ENCODE peak calls at places on chromosomes 2 and 18, in eight cellular contexts. B is lung, L is H1, C is fibroblast of lung, Z is neuronal stem cell, A is MM.1S, E is SK-N-SH, M is trophoblast cell. S is an unnamed sample. For H3K4me1, the result is how much of the 10 kb centered on the place peaks cover.

GRCh38 chr2:130850788-130851623 is 14.3 kb downstream of the ARHGEF4 start:
- DNase-seq in B (no peak), L (no peak), C (no peak), Z (no peak), A (no peak), E (peak), M (no peak), S (no peak)

GRCh38 chr2:57886196-57886786 is 160.3 kb upstream of the VRK2 start:
- DNase-seq in B (no peak), L (no peak), C (no peak), Z (no peak), A (no peak), E (peak), M (no peak), S (no peak)

GRCh38 chr2:161123531-161124030 is 36.6 kb upstream of the TANK start:
- DNase-seq in B (no peak), L (no peak), C (no peak), Z (no peak), A (no peak), E (no peak), M (peak), S (no peak)

GRCh38 chr18:47903809-47904208 is 26.6 kb downstream of the SMAD2 start:
- DNase-seq in B (no peak), L (no peak), C (no peak), Z (no peak), A (no peak), E (no peak), M (no peak), S (no peak)

GRCh38 chr2:221211653-221212052 is 360.5 kb downstream of the EPHA4 start:
- DNase-seq in B (no peak), L (no peak), C (no peak), Z (no peak), A (no peak), E (no peak), M (no peak), S (no peak)

GRCh38 chr2:119693567-119693966 is 14.6 kb downstream of the TMEM177 start:
- DNase-seq in B (no peak), L (no peak), C (no peak), Z (no peak), A (no peak), E (no peak), M (no peak), S (no peak)

GRCh38 chr18:10726198-10727068 is 200.6 kb downstream of the NAPG start:
- DNase-seq in B (no peak), L (no peak), C (no peak), Z (no peak), A (no peak), E (no peak), M (no peak), S (no peak)

GRCh38 chr2:195304310-195304709 is 352.7 kb upstream of the SLC39A10 start:
- DNase-seq in B (no peak), L (peak), C (peak), Z (no peak), A (no peak), E (no peak), M (peak), S (peak)

GRCh38 chr2:97928591-97928990 is 67.2 kb downstream of the TMEM131 start:
- DNase-seq in B (no peak), L (no peak), C (no peak), Z (no peak), A (no peak), E (no peak), M (no peak), S (no peak)

DNA sequence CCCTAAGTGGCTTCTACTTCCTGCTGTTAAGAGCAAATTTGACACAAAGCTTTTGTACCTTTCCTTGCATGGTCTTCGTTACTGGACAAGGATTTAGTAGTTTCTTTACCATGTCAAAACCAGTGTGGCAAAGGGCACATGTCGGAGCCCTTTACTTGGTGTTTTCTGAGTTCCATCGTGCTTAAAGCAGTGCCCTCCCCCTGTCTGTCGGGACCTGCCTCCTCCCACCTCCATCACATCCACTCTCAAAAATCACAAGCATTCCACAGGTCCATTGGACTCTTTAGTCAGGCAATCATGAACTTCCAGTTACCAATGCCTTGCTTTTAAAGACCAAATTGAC is 763 bp downstream of the CCDC141 start:
- DNase-seq in B (no peak), L (no peak), C (no peak), Z (no peak), A (no peak), E (no peak), M (peak), S (no peak)
- H3K4me1 ChIP-seq in B (under half), L (under half), C (under half), Z (under half), A (under half), E (under half), M (under half), S (under half)

GRCh38 chr2:126042089-126042488 is 613.9 kb upstream of the GYPC start:
- DNase-seq in B (no peak), L (no peak), C (no peak), Z (no peak), A (no peak), E (no peak), M (no peak), S (no peak)

GRCh38 chr2:126038901-126039300 is 617.1 kb upstream of the GYPC start:
- DNase-seq in B (no peak), L (no peak), C (no peak), Z (no peak), A (no peak), E (no peak), M (no peak), S (no peak)

GRCh38 chr2:126041648-126042047 is 614.3 kb upstream of the GYPC start:
- DNase-seq in B (no peak), L (no peak), C (no peak), Z (no peak), A (no peak), E (no peak), M (no peak), S (no peak)
- H3K4me1 ChIP-seq in B (under half), L (under half), C (under half), Z (under half), A (under half), E (under half), M (under half), S (under half)

GRCh38 chr2:56217106-56217505 is 33.3 kb downstream of the CCDC85A start:
- DNase-seq in B (no peak), L (no peak), C (no peak), Z (no peak), A (no peak), E (no peak), M (no peak), S (no peak)
- H3K4me1 ChIP-seq in B (under half), L (under half), C (under half), Z (under half), A (under half), E (under half), M (under half), S (under half)

GRCh38 chr2:46648141-46648742 is 168.9 kb downstream of the TMEM247 start:
- DNase-seq in B (no peak), L (no peak), C (peak), Z (no peak), A (no peak), E (no peak), M (peak), S (no peak)

GRCh38 chr2:46644690-46645385 is 165.5 kb downstream of the TMEM247 start:
- DNase-seq in B (no peak), L (no peak), C (peak), Z (no peak), A (no peak), E (no peak), M (no peak), S (peak)

GRCh38 chr2:46649004-46649403 is 169.6 kb downstream of the TMEM247 start:
- DNase-seq in B (no peak), L (no peak), C (no peak), Z (no peak), A (no peak), E (no peak), M (no peak), S (no peak)

GRCh38 chr2:46645681-46646162 is 166.4 kb downstream of the TMEM247 start:
- DNase-seq in B (peak), L (peak), C (peak), Z (no peak), A (no peak), E (no peak), M (peak), S (no peak)

GRCh38 chr2:46647041-46647440 is 167.7 kb downstream of the TMEM247 start:
- DNase-seq in B (no peak), L (peak), C (no peak), Z (no peak), A (no peak), E (no peak), M (no peak), S (no peak)
- H3K4me1 ChIP-seq in B (under half), L (under half), C (under half), Z (under half), A (under half), E (under half), M (under half), S (under half)

DNA sequence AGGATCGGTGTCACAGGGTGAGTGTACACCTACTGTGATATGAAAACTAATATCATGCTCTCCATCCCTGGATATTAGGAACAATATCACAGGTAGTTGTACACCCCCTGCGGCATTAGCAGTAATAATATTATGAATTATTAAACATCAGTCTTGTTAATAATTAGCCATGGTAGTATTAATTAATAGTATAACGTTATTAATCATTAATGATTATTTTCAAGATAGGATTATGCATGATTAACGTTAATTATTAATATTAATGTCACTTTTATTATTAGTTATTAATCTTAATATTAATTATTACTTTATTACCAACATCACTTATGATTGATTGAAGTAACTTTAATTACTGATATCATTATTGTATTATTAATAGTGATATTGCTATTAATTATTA is 26.2 kb upstream of the NAGK start:
- DNase-seq in B (no peak), L (no peak), C (no peak), Z (no peak), A (no peak), E (no peak), M (no peak), S (no peak)
- H3K4me1 ChIP-seq in B (under half), L (under half), C (under half), Z (under half), A (under half), E (under half), M (under half), S (under half)

S was measured in endothelial cell of umbilical vein.